ENCODE peak calls at places on chromosomes 7 and 10, in seven cellular contexts. G is fibroblast of gingiva, R is NCI-H2081, C is midbrain, J is A172, P is NCI-H446 treated with DMSO at 0.1 percent for 48 hours, L is GM23338. F is an unnamed sample.

GRCh38 chr10:99612167-99612831 is 7.9 kb downstream of the SLC25A28 start:
- DNase-seq in G (peak), R (peak), C (peak), J (peak), P (peak), L (peak), F (no peak)

GRCh38 chr7:66735850-66736249 is 4.7 kb upstream of the RABGEF1 start:
- DNase-seq in G (no peak), R (no peak), C (no peak), J (no peak), P (no peak), L (no peak), F (no peak)

GRCh38 chr7:47610506-47611044 is 28.7 kb upstream of the TNS3 start:
- DNase-seq in G (peak), R (peak), C (no peak), J (no peak), P (no peak), L (no peak), F (no peak)

GRCh38 chr7:115178831-115179230 is 256.9 kb downstream of the MDFIC start:
- DNase-seq in G (peak), R (no peak), C (no peak), J (no peak), P (no peak), L (no peak), F (no peak)

GRCh38 chr10:58513189-58514101 is 773 bp downstream of the BICC1 start:
- DNase-seq in G (peak), R (peak), C (peak), J (no peak), P (no peak), L (peak), F (peak)

GRCh38 chr7:152872745-152873118 is 113.2 kb downstream of the ACTR3B start:
- DNase-seq in G (no peak), R (no peak), C (no peak), J (no peak), P (no peak), L (no peak), F (no peak)

GRCh38 chr10:43044444-43045245 is 32.2 kb upstream of the RET start:
- DNase-seq in G (no peak), R (no peak), C (no peak), J (no peak), P (no peak), L (no peak), F (peak)

GRCh38 chr10:122154034-122154732 is 116.9 kb upstream of the BTBD16 start:
- DNase-seq in G (peak), R (no peak), C (peak), J (no peak), P (no peak), L (no peak), F (no peak)

GRCh38 chr7:157851501-157852067 is 514.8 kb downstream of the DNAJB6 start:
- DNase-seq in G (no peak), R (peak), C (peak), J (peak), P (no peak), L (no peak), F (peak)

F was measured in posterior cingulate gyrus.